ENCODE peak calls at places on chromosome 22, in seven cellular contexts. A is GM12891; X is caudate nucleus; E is stimulated activated naive CD4-positive, alpha-beta T cell; Q is iris pigment epithelial cell; H is AG04450; Y is AG08395. R is an unnamed sample.

GRCh38 chr22:38454361-38455062 is 487 bp downstream of the KCNJ4 start:
- DNase-seq in Y (no peak), A (peak), H (no peak), E (no peak), X (no peak), Q (no peak), R (no peak)

GRCh38 chr22:29473001-29473400 is 7.0 kb upstream of the NEFH start:
- DNase-seq in H (no peak), A (no peak), Y (no peak), E (no peak), X (no peak), Q (no peak), R (no peak)

GRCh38 chr22:48885919-48886305 is 941.8 kb downstream of the BRD1 start:
- DNase-seq in Q (no peak), E (no peak), X (no peak), Y (no peak), H (no peak), A (no peak), R (no peak)

GRCh38 chr22:24189249-24190158 is 8.2 kb downstream of the SUSD2 start:
- DNase-seq in A (peak), E (peak), H (peak), Y (peak), Q (peak), X (no peak), R (peak)

GRCh38 chr22:20128902-20129746 is 2.5 kb upstream of the ZDHHC8 start:
- DNase-seq in Q (peak), Y (peak), X (no peak), H (no peak), A (no peak), E (peak), R (no peak)

GRCh38 chr22:44360306-44360685 is 47.5 kb upstream of the SHISAL1 start:
- DNase-seq in X (no peak), H (no peak), Q (no peak), E (no peak), A (no peak), Y (no peak), R (no peak)

GRCh38 chr22:42743501-42743991 is 22.9 kb upstream of the A4GALT start:
- DNase-seq in H (no peak), E (no peak), Q (no peak), X (no peak), A (no peak), Y (peak), R (no peak)

GRCh38 chr22:44569516-44569915 is 71.5 kb upstream of the RTL6 start:
- DNase-seq in A (no peak), H (no peak), Q (no peak), E (no peak), X (no peak), Y (no peak), R (no peak)

GRCh38 chr22:24128631-24129601 is 52.4 kb upstream of the SUSD2 start:
- DNase-seq in E (no peak), H (no peak), Q (no peak), Y (no peak), X (no peak), A (no peak), R (no peak)

GRCh38 chr22:27128461-27129080 is 471.2 kb downstream of the MIAT start:
- DNase-seq in X (no peak), H (no peak), Y (no peak), A (no peak), Q (no peak), E (no peak), R (no peak)

GRCh38 chr22:25485626-25486545 is 78.6 kb upstream of the GRK3 start:
- DNase-seq in Y (no peak), E (no peak), H (no peak), Q (no peak), A (no peak), X (no peak), R (no peak)

GRCh38 chr22:38270091-38270972 is 2.5 kb downstream of the TMEM184B start:
- DNase-seq in E (no peak), A (no peak), Q (no peak), H (no peak), X (peak), Y (no peak), R (no peak)

GRCh38 chr22:21947040-21948014 is 5.3 kb downstream of the PPM1F start:
- DNase-seq in X (no peak), Q (peak), A (no peak), H (peak), E (no peak), Y (peak), R (no peak)

GRCh38 chr22:42788021-42788420 is 67.4 kb upstream of the A4GALT start:
- DNase-seq in Q (no peak), A (no peak), E (no peak), H (no peak), X (no peak), Y (no peak), R (no peak)

GRCh38 chr22:46588279-46589140 is 31.7 kb upstream of the GRAMD4 start:
- DNase-seq in Y (no peak), Q (no peak), H (no peak), X (no peak), E (no peak), A (no peak), R (no peak)

GRCh38 chr22:26777402-26777801 is 120.0 kb downstream of the MIAT start:
- DNase-seq in A (no peak), Y (peak), Q (peak), E (no peak), H (no peak), X (no peak), R (no peak)

GRCh38 chr22:48899523-48900326 is 927.9 kb downstream of the BRD1 start:
- DNase-seq in A (no peak), H (no peak), E (no peak), Q (no peak), Y (no peak), X (no peak), R (no peak)

GRCh38 chr22:32079110-32080089 is 36.3 kb downstream of the SLC5A1 start:
- DNase-seq in Q (peak), Y (peak), E (no peak), H (peak), A (no peak), X (no peak), R (no peak)

GRCh38 chr22:28141614-28142013 is 222.6 kb upstream of the PITPNB start:
- DNase-seq in E (no peak), X (no peak), H (peak), A (no peak), Y (peak), Q (peak), R (no peak)

GRCh38 chr22:37907036-37907954 is 1.2 kb downstream of the MICALL1 start:
- DNase-seq in Q (peak), X (no peak), Y (peak), H (no peak), E (no peak), A (no peak), R (no peak)

GRCh38 chr22:37287550-37287951 is 5.2 kb downstream of the CYTH4 start:
- DNase-seq in A (no peak), Y (no peak), E (no peak), X (no peak), H (no peak), Q (no peak), R (no peak)

GRCh38 chr22:20606041-20606783 is 98.8 kb downstream of the MED15 start:
- DNase-seq in X (no peak), H (peak), A (peak), Y (peak), Q (peak), E (peak), R (peak)

GRCh38 chr22:46796566-46797195 is 34.2 kb downstream of the TBC1D22A start:
- DNase-seq in A (no peak), E (no peak), H (no peak), X (no peak), Y (no peak), Q (no peak), R (no peak)

GRCh38 chr22:50676661-50677492 is 4.3 kb downstream of the SHANK3 start:
- DNase-seq in Y (no peak), H (no peak), E (no peak), Q (no peak), X (no peak), A (peak), R (no peak)

R was measured in activated T-helper 2 cell treated with anti-CD3 and anti-CD28 coated beads, Interferon-gamma antibody, Interleukin-2, Interleukin-4, amounts not matched to agents 10 μg/mL and 5 μg/mL and 100 μg/mL, durations not matched to agents 14 hours and 24 hours and 36 hours.